ENCODE peak calls at places on chromosomes 12 and 14, in nine cellular contexts. V is HCT116, J is neural progenitor cell, F is GM23248, H is GM23338, B is OCI-LY7, A is hepatocyte, D is MM.1S, X is SK-N-SH. S is an unnamed sample.

GRCh38 chr12:53791735-53792326 is 40.1 kb upstream of the CISTR start:
- DNase-seq in H (peak; percentile 80), B (peak; percentile 38), X (no peak), J (peak; percentile 38), D (peak; percentile 20), A (peak; percentile 42), V (peak; percentile 38), F (peak; percentile 28), S (peak; percentile 37)

GRCh38 chr14:78519863-78520262 is 349.7 kb downstream of the NRXN3 start:
- DNase-seq in V (no peak), D (no peak), J (peak; percentile 78), X (no peak), A (peak; percentile 73), H (peak; percentile 73), B (peak; percentile 34), F (peak; percentile 32), S (peak; percentile 26)

GRCh38 chr12:128190614-128191013 is 76.4 kb upstream of the TMEM132C start:
- DNase-seq in J (peak; percentile 82), V (no peak), D (no peak), A (peak; percentile 28), X (peak; percentile 69), B (no peak), F (no peak), H (peak; percentile 2), S (peak; percentile 3)

GRCh38 chr14:87351007-87351406 is 642.0 kb downstream of the GALC start:
- DNase-seq in F (no peak), D (no peak), B (no peak), V (no peak), H (peak; percentile 44), A (no peak), J (no peak), X (no peak), S (no peak)

GRCh38 chr12:46201284-46201789 is 67.5 kb downstream of the SLC38A1 start:
- DNase-seq in D (no peak), X (no peak), A (no peak), F (no peak), H (no peak), J (no peak), V (no peak), B (no peak), S (no peak)

GRCh38 chr12:131117438-131118245 is 163.9 kb downstream of the ADGRD1 start:
- DNase-seq in X (no peak), A (no peak), V (no peak), F (no peak), J (no peak), H (no peak), B (no peak), D (no peak), S (no peak)

GRCh38 chr14:47300801-47301200 is 374.6 kb downstream of the MDGA2 start:
- DNase-seq in J (no peak), A (no peak), X (no peak), F (no peak), V (no peak), H (peak; percentile 17), B (no peak), D (no peak), S (no peak)

GRCh38 chr12:129570796-129571400 is 332.9 kb downstream of the TMEM132D start:
- DNase-seq in B (no peak), X (no peak), D (no peak), J (no peak), F (no peak), A (no peak), V (no peak), H (no peak), S (no peak)

GRCh38 chr14:35161231-35161630 is 38.9 kb downstream of the PRORP start:
- DNase-seq in F (no peak), H (no peak), J (no peak), D (peak; percentile 7), A (peak; percentile 1), X (no peak), B (no peak), V (no peak), S (no peak)

GRCh38 chr12:49798248-49798647 is 30.0 kb downstream of the NCKAP5L start:
- DNase-seq in J (no peak), B (no peak), F (no peak), X (no peak), D (no peak), V (no peak), A (no peak), H (no peak), S (no peak)

GRCh38 chr12:79422060-79422812 is 268.5 kb downstream of the PAWR start:
- DNase-seq in X (no peak), D (no peak), V (no peak), F (peak; percentile 32), H (no peak), A (no peak), B (no peak), J (no peak), S (no peak)

GRCh38 chr12:116863275-116863767 is 17.9 kb downstream of the HRK start:
- DNase-seq in F (peak; percentile 67), J (peak; percentile 55), A (peak; percentile 30), D (no peak), H (peak; percentile 82), B (peak; percentile 53), V (peak; percentile 54), X (peak; percentile 39), S (peak; percentile 54)
- TF ChIP-seq EZH2phosphoT487 in F (no peak), J (no peak), A (no peak), D (no peak), H (no peak), B (no peak), V (no peak), X (no peak), S (no peak)

DNA sequence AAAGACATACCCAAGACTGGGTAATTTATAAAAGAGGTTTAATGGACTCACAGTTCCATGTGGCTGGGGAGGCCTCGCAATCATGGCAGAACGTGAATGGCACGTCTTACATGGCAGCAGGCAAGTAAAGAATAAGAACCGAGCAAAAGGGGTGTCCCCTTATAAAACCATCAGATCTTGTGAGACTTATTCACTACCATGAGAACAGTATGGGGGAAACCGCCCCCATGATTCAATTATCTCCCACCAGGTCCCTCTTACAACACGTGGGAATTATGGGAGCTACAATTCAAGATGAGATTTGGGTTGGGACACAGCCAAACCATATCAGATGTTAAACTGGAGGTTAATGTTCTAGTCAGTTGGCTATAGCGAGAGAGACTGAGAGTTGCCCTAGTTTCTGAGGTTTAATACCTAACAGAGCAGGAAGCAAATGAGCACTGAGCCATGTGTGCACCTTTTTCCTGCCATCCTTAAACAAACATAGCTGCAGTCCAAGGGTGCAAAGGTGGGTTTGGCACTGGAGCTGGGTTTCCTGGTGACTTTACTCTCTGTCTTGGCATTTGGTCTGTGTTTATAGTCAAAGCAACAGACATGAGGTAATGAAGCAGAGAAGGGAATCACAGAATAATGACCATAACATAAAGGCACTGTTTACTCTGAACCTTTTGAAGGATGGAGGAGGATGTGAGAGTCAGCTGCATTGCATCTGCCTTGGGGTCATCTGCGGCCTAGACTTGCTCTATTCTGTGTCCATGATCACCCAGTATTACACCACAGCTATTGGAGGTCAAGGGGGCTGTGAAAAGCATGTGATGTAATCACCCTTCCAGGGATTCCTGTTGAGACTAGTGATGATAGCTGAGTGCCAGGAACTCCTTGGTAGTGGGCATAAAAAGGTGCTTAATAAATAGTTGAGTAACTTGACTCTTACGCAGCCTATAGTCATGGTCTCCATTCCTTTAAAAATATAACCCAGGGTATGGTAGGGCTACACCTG is 83.6 kb upstream of the USP44 start:
- DNase-seq in X (no peak), B (no peak), J (no peak), F (no peak), A (peak; percentile 47), D (no peak), H (no peak), V (no peak), S (peak; percentile 58)
- TF ChIP-seq EZH2phosphoT487 in X (no peak), B (no peak), J (no peak), F (no peak), A (no peak), D (no peak), H (no peak), V (no peak), S (no peak)

GRCh38 chr14:68891851-68892660 is 87.0 kb downstream of the ACTN1 start:
- DNase-seq in B (no peak), J (no peak), H (no peak), X (no peak), V (no peak), F (peak; percentile 71), D (no peak), A (no peak), S (peak; percentile 31)

GRCh38 chr14:68893566-68893965 is 85.5 kb downstream of the ACTN1 start:
- DNase-seq in A (no peak), J (no peak), H (no peak), D (no peak), V (no peak), B (no peak), X (no peak), F (no peak), S (no peak)

GRCh38 chr14:68894802-68895201 is 84.3 kb downstream of the ACTN1 start:
- DNase-seq in B (no peak), V (no peak), D (no peak), H (no peak), X (no peak), F (peak; percentile 79), A (no peak), J (no peak), S (no peak)

GRCh38 chr14:68894123-68894522 is 85.0 kb downstream of the ACTN1 start:
- DNase-seq in H (no peak), A (no peak), D (no peak), B (no peak), J (no peak), F (no peak), X (no peak), V (no peak), S (no peak)

DNA sequence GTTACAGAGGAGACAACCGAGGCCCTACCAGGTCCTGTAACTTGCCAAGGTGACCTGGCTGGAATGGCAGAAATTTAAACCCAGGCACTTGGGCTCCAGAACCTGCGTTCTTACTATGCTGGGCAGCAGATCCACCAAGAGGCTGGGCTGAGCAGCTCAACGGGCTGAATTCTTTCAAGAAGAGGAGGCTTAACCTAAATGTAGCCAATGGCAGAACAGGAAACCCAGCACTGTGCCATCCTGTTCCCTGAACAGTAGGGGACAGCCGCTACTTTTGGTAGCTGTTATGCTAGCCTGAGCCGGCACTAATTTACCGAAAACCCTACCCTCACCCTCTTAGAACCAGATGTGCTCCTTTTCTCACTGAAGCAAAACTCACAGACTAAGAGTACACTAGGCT is 86.1 kb downstream of the ACTN1 start:
- DNase-seq in D (no peak), X (no peak), B (no peak), J (no peak), F (no peak), A (no peak), H (no peak), V (no peak), S (no peak)
- TF ChIP-seq EZH2phosphoT487 in D (no peak), X (no peak), B (no peak), J (no peak), F (no peak), A (no peak), H (no peak), V (no peak), S (no peak)

DNA sequence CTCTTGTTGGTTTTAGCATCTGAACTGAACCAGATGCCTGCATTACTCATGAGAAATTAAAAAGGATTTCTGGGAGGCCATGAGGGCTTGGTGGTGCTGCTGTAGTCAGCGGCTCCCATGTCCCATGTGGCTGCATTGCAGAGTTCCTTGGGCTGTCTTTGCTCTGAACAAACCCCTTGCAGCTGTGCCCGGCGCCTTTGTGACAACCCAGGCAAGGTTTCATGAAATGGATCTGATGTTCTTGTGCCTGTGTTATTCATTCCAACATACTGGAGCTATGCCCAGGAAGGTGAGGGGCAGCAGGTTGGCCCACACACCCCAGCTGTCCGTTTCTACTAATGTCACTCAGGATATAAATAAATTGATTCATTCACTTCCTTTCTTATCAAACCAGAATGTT is 40.8 kb downstream of the TGFB3 start:
- DNase-seq in X (no peak), D (no peak), B (no peak), A (no peak), J (no peak), H (no peak), F (no peak), V (no peak), S (no peak)
- TF ChIP-seq EZH2phosphoT487 in X (no peak), D (no peak), B (no peak), A (no peak), J (no peak), H (no peak), F (no peak), V (no peak), S (no peak)